ENCODE peak calls at places on chromosome 18, in ten cellular contexts. I is lower lobe of right lung, M is spleen, D is left lung, T is right lobe of liver, H is AG09309, L is choroid plexus epithelial cell, V is body of pancreas, G is heart left ventricle, X is AG04450. J is an unnamed sample.

GRCh38 chr18:56748698-56749268 is 97.6 kb downstream of the WDR7 start:
- DNase-seq in I (no peak), M (no peak), D (no peak), T (no peak), H (peak; percentile 11), L (peak; percentile 72), V (no peak), G (no peak), X (peak; percentile 15), J (peak; percentile 71)

GRCh38 chr18:11516988-11517630 is 92.3 kb upstream of the SLC35G4 start:
- DNase-seq in I (no peak), M (no peak), D (no peak), T (no peak), H (no peak), L (no peak), V (no peak), G (no peak), X (no peak), J (peak; percentile 53)

GRCh38 chr18:13537022-13537780 is 189.2 kb downstream of the FAM210A start:
- DNase-seq in I (no peak), M (no peak), D (no peak), T (no peak), H (no peak), L (no peak), V (no peak), G (no peak), X (no peak), J (no peak)

GRCh38 chr18:68734311-68734710 is 19.4 kb upstream of the TMX3 start:
- DNase-seq in I (no peak), M (no peak), D (no peak), T (no peak), H (no peak), L (peak; percentile 14), V (no peak), G (no peak), X (no peak), J (peak; percentile 37)

GRCh38 chr18:52069201-52069600 is 270.8 kb upstream of the DCC start:
- DNase-seq in I (no peak), M (no peak), D (no peak), T (no peak), H (no peak), L (no peak), V (no peak), G (no peak), X (no peak), J (no peak)

GRCh38 chr18:44464401-44465185 is 216.1 kb upstream of the SETBP1 start:
- DNase-seq in I (no peak), M (no peak), D (no peak), T (no peak), H (no peak), L (peak; percentile 3), V (no peak), G (no peak), X (no peak), J (peak; percentile 70)

GRCh38 chr18:62757399-62758010 is 42.2 kb downstream of the PHLPP1 start:
- DNase-seq in I (no peak), M (no peak), D (no peak), T (no peak), H (no peak), L (no peak), V (peak; percentile 78), G (no peak), X (no peak), J (no peak)

GRCh38 chr18:25192065-25192464 is 159.9 kb downstream of the ZNF521 start:
- DNase-seq in I (no peak), M (no peak), D (no peak), T (no peak), H (no peak), L (no peak), V (no peak), G (no peak), X (no peak), J (no peak)

GRCh38 chr18:62870643-62871042 is 155.3 kb downstream of the PHLPP1 start:
- DNase-seq in I (no peak), M (no peak), D (no peak), T (no peak), H (no peak), L (no peak), V (no peak), G (no peak), X (no peak), J (no peak)

GRCh38 chr18:7234061-7234460 is 3.2 kb downstream of the LRRC30 start:
- DNase-seq in I (no peak), M (no peak), D (no peak), T (no peak), H (no peak), L (no peak), V (no peak), G (peak; percentile 90), X (no peak), J (no peak)

GRCh38 chr18:11387880-11388279 is 221.5 kb upstream of the SLC35G4 start:
- DNase-seq in I (no peak), M (no peak), D (no peak), T (peak; percentile 75), H (no peak), L (peak; percentile 63), V (peak; percentile 57), G (peak; percentile 76), X (no peak), J (peak; percentile 39)

GRCh38 chr18:66511810-66512209 is 92.1 kb downstream of the CDH19 start:
- DNase-seq in I (no peak), M (no peak), D (no peak), T (no peak), H (no peak), L (peak; percentile 62), V (no peak), G (no peak), X (no peak), J (no peak)

GRCh38 chr18:13353424-13353823 is 134.9 kb downstream of the LDLRAD4 start:
- DNase-seq in I (no peak), M (no peak), D (no peak), T (no peak), H (no peak), L (no peak), V (no peak), G (no peak), X (no peak), J (no peak)

GRCh38 chr18:34659579-34660517 is 50.2 kb upstream of the DTNA start:
- DNase-seq in I (peak; percentile 73), M (peak; percentile 73), D (peak; percentile 76), T (peak; percentile 66), H (peak; percentile 88), L (peak; percentile 99), V (peak; percentile 93), G (peak; percentile 91), X (peak; percentile 93), J (peak; percentile 98)

GRCh38 chr18:54946149-54946581 is 13.1 kb downstream of the CCDC68 start:
- DNase-seq in I (no peak), M (no peak), D (no peak), T (peak; percentile 80), H (no peak), L (peak; percentile 53), V (peak; percentile 86), G (peak; percentile 58), X (no peak), J (peak; percentile 63)
- H3K4me3 ChIP-seq in I (peak overlapping the region; percentile 51), M (peak overlapping the region; percentile 68), D (peak overlapping the region; percentile 17), T (peak overlapping the region; percentile 49), H (no peak overlapping the region), L (peak overlapping the region; percentile 52), V (no peak overlapping the region), G (peak overlapping the region; percentile 47), X (peak overlapping the region; percentile 60), J (peak overlapping the region; percentile 58)

DNA sequence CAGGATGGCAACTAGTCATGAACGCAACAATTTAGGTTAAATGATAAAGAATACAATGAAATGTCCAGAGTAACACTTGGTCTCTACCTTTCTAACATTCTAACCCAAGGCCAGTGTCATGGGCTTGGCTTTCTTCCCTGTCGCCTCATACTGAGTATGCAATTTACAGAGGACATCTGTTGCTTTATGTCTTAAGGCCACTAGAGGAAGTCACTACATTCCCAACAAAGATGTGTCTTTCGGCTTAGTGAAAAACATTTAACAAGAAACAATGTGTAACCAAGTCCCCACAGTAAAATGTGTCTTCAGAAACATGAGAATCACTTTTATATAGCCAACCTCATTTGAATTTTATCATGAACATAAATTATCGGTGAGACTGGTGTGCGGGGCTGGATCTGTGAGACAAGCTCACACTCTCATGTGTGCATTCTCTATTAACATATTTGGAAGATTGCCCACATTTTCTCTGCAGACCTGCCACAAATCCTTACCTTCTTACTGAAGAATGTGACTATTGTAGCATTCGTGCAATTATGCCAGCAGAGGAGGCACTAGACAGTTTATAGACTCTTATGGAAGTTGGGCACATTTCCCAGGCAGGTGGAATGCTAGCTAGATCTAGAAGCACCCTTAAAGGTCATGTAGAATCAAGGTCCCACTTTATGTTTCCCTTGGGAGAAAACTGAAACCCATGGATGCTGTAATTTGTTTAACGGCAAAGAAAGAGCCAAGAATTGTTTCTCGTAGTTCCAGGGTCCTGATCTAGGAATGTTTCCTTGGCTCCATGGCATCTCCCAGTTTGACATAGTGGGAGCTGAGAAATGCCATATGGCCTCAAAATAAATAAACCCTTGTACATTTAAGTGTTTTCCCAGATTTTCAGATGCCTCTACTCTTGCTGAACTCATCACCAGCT is 101.8 kb downstream of the CD226 start:
- DNase-seq in I (no peak), M (no peak), D (no peak), T (no peak), H (no peak), L (no peak), V (no peak), G (no peak), X (peak; percentile 53), J (peak; percentile 66)
- TF ChIP-seq CTCF in I (no peak), M (no peak), D (no peak), T (no peak), H (no peak), L (no peak), V (no peak), G (no peak), X (no peak), J (no peak)

GRCh38 chr18:3455090-3455640 is 5.2 kb downstream of the TGIF1 start:
- DNase-seq in I (no peak), M (no peak), D (no peak), T (no peak), H (no peak), L (no peak), V (no peak), G (no peak), X (no peak), J (peak; percentile 47)
- H3K4me3 ChIP-seq in I (no peak overlapping the region), M (peak overlapping the region; percentile 80), D (no peak overlapping the region), T (peak overlapping the region; percentile 79), H (no peak overlapping the region), L (peak overlapping the region; percentile 94), V (no peak overlapping the region), G (peak overlapping the region; percentile 77), X (peak overlapping the region; percentile 53), J (peak overlapping the region; percentile 54)

GRCh38 chr18:22378672-22379282 is 38.9 kb downstream of the CTAGE1 start:
- DNase-seq in I (no peak), M (no peak), D (no peak), T (peak; percentile 60), H (no peak), L (peak; percentile 35), V (peak; percentile 68), G (peak; percentile 39), X (no peak), J (no peak)
- TF ChIP-seq CTCF in I (peak; percentile 60), M (peak; percentile 14), D (peak; percentile 58), T (peak; percentile 66), H (peak; percentile 53), L (peak; percentile 52), V (peak; percentile 67), G (peak; percentile 50), X (peak; percentile 48), J (peak; percentile 40)